ENCODE peak calls at places on chromosomes 1 and 21, in five cellular contexts. One of them, this sample, is unnamed.

GRCh38 chr1:225655509-225656258 is 2.8 kb upstream of the ENAH start:
- DNase-seq in adrenal gland: peak
- DNase-seq in cerebellar cortex: peak
- DNase-seq in GF-D8: no peak
- DNase-seq in activated CD8-positive, alpha-beta memory T cell treated with anti-CD3 and anti-CD28 coated beads for 1 hour: no peak
- DNase-seq in this sample: peak

GRCh38 chr1:169288011-169288414 is 79.6 kb downstream of the NME7 start:
- DNase-seq in adrenal gland: no peak
- DNase-seq in cerebellar cortex: peak
- DNase-seq in GF-D8: no peak
- DNase-seq in activated CD8-positive, alpha-beta memory T cell treated with anti-CD3 and anti-CD28 coated beads for 1 hour: no peak
- DNase-seq in this sample: no peak

GRCh38 chr1:175210744-175211143 is 18.2 kb upstream of the KIAA0040 start:
- DNase-seq in adrenal gland: no peak
- DNase-seq in cerebellar cortex: no peak
- DNase-seq in GF-D8: no peak
- DNase-seq in activated CD8-positive, alpha-beta memory T cell treated with anti-CD3 and anti-CD28 coated beads for 1 hour: no peak
- DNase-seq in this sample: no peak

GRCh38 chr1:183349201-183349711 is 68.9 kb downstream of the NMNAT2 start:
- DNase-seq in adrenal gland: no peak
- DNase-seq in cerebellar cortex: peak
- DNase-seq in GF-D8: no peak
- DNase-seq in activated CD8-positive, alpha-beta memory T cell treated with anti-CD3 and anti-CD28 coated beads for 1 hour: no peak
- DNase-seq in this sample: peak

GRCh38 chr21:31354604-31355443 is 10.8 kb upstream of the TIAM1 start:
- DNase-seq in adrenal gland: peak
- DNase-seq in cerebellar cortex: no peak
- DNase-seq in GF-D8: no peak
- DNase-seq in activated CD8-positive, alpha-beta memory T cell treated with anti-CD3 and anti-CD28 coated beads for 1 hour: peak
- DNase-seq in this sample: peak

GRCh38 chr1:76279387-76279748 is 204.8 kb downstream of the ST6GALNAC3 start:
- DNase-seq in adrenal gland: no peak
- DNase-seq in cerebellar cortex: peak
- DNase-seq in GF-D8: no peak
- DNase-seq in activated CD8-positive, alpha-beta memory T cell treated with anti-CD3 and anti-CD28 coated beads for 1 hour: no peak
- DNase-seq in this sample: no peak

GRCh38 chr1:2791027-2791760 is 10.3 kb downstream of the TTC34 start:
- DNase-seq in adrenal gland: no peak
- DNase-seq in cerebellar cortex: no peak
- DNase-seq in GF-D8: no peak
- DNase-seq in activated CD8-positive, alpha-beta memory T cell treated with anti-CD3 and anti-CD28 coated beads for 1 hour: no peak
- DNase-seq in this sample: no peak

GRCh38 chr1:160672789-160673695 is 26.2 kb upstream of the SLAMF1 start:
- DNase-seq in adrenal gland: no peak
- DNase-seq in cerebellar cortex: no peak
- DNase-seq in GF-D8: no peak
- DNase-seq in activated CD8-positive, alpha-beta memory T cell treated with anti-CD3 and anti-CD28 coated beads for 1 hour: no peak
- DNase-seq in this sample: no peak

GRCh38 chr1:158180741-158181576 is at the start of gene CD1D:
- DNase-seq in adrenal gland: peak
- DNase-seq in cerebellar cortex: no peak
- DNase-seq in GF-D8: no peak
- DNase-seq in activated CD8-positive, alpha-beta memory T cell treated with anti-CD3 and anti-CD28 coated beads for 1 hour: no peak
- DNase-seq in this sample: no peak

GRCh38 chr1:234018816-234019215 is 114.3 kb downstream of the SLC35F3 start:
- DNase-seq in adrenal gland: no peak
- DNase-seq in cerebellar cortex: no peak
- DNase-seq in GF-D8: no peak
- DNase-seq in activated CD8-positive, alpha-beta memory T cell treated with anti-CD3 and anti-CD28 coated beads for 1 hour: no peak
- DNase-seq in this sample: no peak

GRCh38 chr1:155080250-155081228 is 1.9 kb downstream of the EFNA3 start:
- DNase-seq in adrenal gland: no peak
- DNase-seq in cerebellar cortex: no peak
- DNase-seq in GF-D8: no peak
- DNase-seq in activated CD8-positive, alpha-beta memory T cell treated with anti-CD3 and anti-CD28 coated beads for 1 hour: no peak
- DNase-seq in this sample: no peak

GRCh38 chr1:173038875-173039554 is 11.7 kb downstream of the TNFSF18 start:
- DNase-seq in adrenal gland: no peak
- DNase-seq in cerebellar cortex: no peak
- DNase-seq in GF-D8: no peak
- DNase-seq in activated CD8-positive, alpha-beta memory T cell treated with anti-CD3 and anti-CD28 coated beads for 1 hour: no peak
- DNase-seq in this sample: no peak

GRCh38 chr1:25216123-25216522 is 16.2 kb downstream of the SYF2 start:
- DNase-seq in adrenal gland: no peak
- DNase-seq in cerebellar cortex: no peak
- DNase-seq in GF-D8: peak
- DNase-seq in activated CD8-positive, alpha-beta memory T cell treated with anti-CD3 and anti-CD28 coated beads for 1 hour: no peak
- DNase-seq in this sample: no peak

GRCh38 chr1:159867322-159868064 is 5.0 kb upstream of the VSIG8 start:
- DNase-seq in adrenal gland: no peak
- DNase-seq in cerebellar cortex: peak
- DNase-seq in GF-D8: no peak
- DNase-seq in activated CD8-positive, alpha-beta memory T cell treated with anti-CD3 and anti-CD28 coated beads for 1 hour: no peak
- DNase-seq in this sample: peak

GRCh38 chr1:156492591-156493080 is 7.9 kb downstream of the MEF2D start:
- DNase-seq in adrenal gland: peak
- DNase-seq in cerebellar cortex: no peak
- DNase-seq in GF-D8: peak
- DNase-seq in activated CD8-positive, alpha-beta memory T cell treated with anti-CD3 and anti-CD28 coated beads for 1 hour: no peak
- DNase-seq in this sample: no peak

GRCh38 chr1:204065174-204065985 is 7.5 kb upstream of the SOX13 start:
- DNase-seq in adrenal gland: no peak
- DNase-seq in cerebellar cortex: no peak
- DNase-seq in GF-D8: no peak
- DNase-seq in activated CD8-positive, alpha-beta memory T cell treated with anti-CD3 and anti-CD28 coated beads for 1 hour: no peak
- DNase-seq in this sample: no peak

GRCh38 chr1:22212400-22213233 is 69.7 kb upstream of the WNT4 start:
- DNase-seq in adrenal gland: no peak
- DNase-seq in cerebellar cortex: no peak
- DNase-seq in GF-D8: no peak
- DNase-seq in activated CD8-positive, alpha-beta memory T cell treated with anti-CD3 and anti-CD28 coated beads for 1 hour: no peak
- DNase-seq in this sample: no peak

This sample was measured in NCI-H446 treated with DMSO at 0.1 percent for 48 hours.